ENCODE peak calls at places on chromosomes 12 and 14, in four cellular contexts. Q is HepG2, J is GM12878, K is K562. G is an unnamed sample.

GRCh38 chr12:6200266-6201198 is at the start of gene CD9:
- DNase-seq in Q (no peak), J (no peak), K (peak), G (peak)

GRCh38 chr12:4720637-4720995 is 416 bp downstream of the GALNT8 start:
- DNase-seq in Q (no peak), J (no peak), K (no peak), G (no peak)

GRCh38 chr12:117119592-117120198 is 20.5 kb upstream of the TESC start:
- DNase-seq in Q (peak), J (no peak), K (peak), G (peak)

GRCh38 chr14:84262932-84263331 is 1267.0 kb upstream of the FLRT2 start:
- DNase-seq in Q (no peak), J (no peak), K (no peak), G (no peak)

GRCh38 chr14:37559386-37559785 is 35.7 kb downstream of the FOXA1 start:
- DNase-seq in Q (no peak), J (no peak), K (no peak), G (no peak)

GRCh38 chr12:53805067-53805466 is 53.3 kb upstream of the CISTR start:
- DNase-seq in Q (no peak), J (no peak), K (no peak), G (no peak)

GRCh38 chr14:34059925-34060746 is 109.3 kb upstream of the EGLN3 start:
- DNase-seq in Q (peak), J (no peak), K (peak), G (peak)

GRCh38 chr14:92456215-92457017 is 57.2 kb upstream of the RIN3 start:
- DNase-seq in Q (peak), J (no peak), K (peak), G (peak)

GRCh38 chr12:93729934-93730333 is 52.8 kb downstream of the CRADD start:
- DNase-seq in Q (no peak), J (no peak), K (no peak), G (no peak)

GRCh38 chr14:39841088-39841487 is 408.9 kb upstream of the FBXO33 start:
- DNase-seq in Q (no peak), J (no peak), K (no peak), G (no peak)

GRCh38 chr14:55449116-55449515 is 8.7 kb upstream of the TBPL2 start:
- DNase-seq in Q (no peak), J (no peak), K (no peak), G (no peak)

GRCh38 chr14:92532490-92533163 is 19.0 kb downstream of the RIN3 start:
- DNase-seq in Q (no peak), J (no peak), K (no peak), G (no peak)

GRCh38 chr14:102891556-102891955 is 30.9 kb upstream of the AMN start:
- DNase-seq in Q (no peak), J (no peak), K (no peak), G (no peak)

GRCh38 chr14:101705733-101706508 is 55.6 kb upstream of the PPP2R5C start:
- DNase-seq in Q (no peak), J (no peak), K (no peak), G (peak)

GRCh38 chr12:121060149-121061001 is 21.3 kb upstream of the OASL start:
- DNase-seq in Q (peak), J (peak), K (peak), G (peak)

GRCh38 chr12:116370886-116371580 is 93.5 kb upstream of the MED13L start:
- DNase-seq in Q (no peak), J (no peak), K (no peak), G (no peak)

GRCh38 chr12:130097342-130097741 is 64.9 kb upstream of the FZD10 start:
- DNase-seq in Q (no peak), J (no peak), K (no peak), G (no peak)

GRCh38 chr12:47590771-47591368 is 115.0 kb downstream of the RPAP3 start:
- DNase-seq in Q (no peak), J (no peak), K (no peak), G (no peak)

GRCh38 chr14:75294649-75295033 is 16.0 kb downstream of the FOS start:
- DNase-seq in Q (no peak), J (no peak), K (no peak), G (peak)

GRCh38 chr12:106136263-106136662 is 2.5 kb downstream of the NUAK1 start:
- DNase-seq in Q (peak), J (no peak), K (peak), G (peak)

GRCh38 chr14:103638594-103638993 is 9.6 kb downstream of the KLC1 start:
- DNase-seq in Q (no peak), J (no peak), K (no peak), G (no peak)

GRCh38 chr14:65864549-65864948 is 452.0 kb downstream of the FUT8 start:
- DNase-seq in Q (no peak), J (no peak), K (no peak), G (no peak)

GRCh38 chr14:57139173-57139572 is 129.5 kb downstream of the EXOC5 start:
- DNase-seq in Q (no peak), J (no peak), K (no peak), G (no peak)

GRCh38 chr12:88650715-88651114 is 70.4 kb upstream of the KITLG start:
- DNase-seq in Q (no peak), J (no peak), K (no peak), G (no peak)

GRCh38 chr14:72610831-72611200 is 283.1 kb downstream of the DPF3 start:
- DNase-seq in Q (no peak), J (no peak), K (no peak), G (no peak)

GRCh38 chr12:5204831-5205230 is 161.2 kb downstream of the KCNA5 start:
- DNase-seq in Q (no peak), J (no peak), K (no peak), G (no peak)

GRCh38 chr12:40063424-40063823 is 42.5 kb downstream of the SLC2A13 start:
- DNase-seq in Q (no peak), J (no peak), K (no peak), G (no peak)

GRCh38 chr12:25020621-25021243 is 71.8 kb upstream of the BCAT1 start:
- DNase-seq in Q (no peak), J (peak), K (no peak), G (no peak)

GRCh38 chr12:9718968-9719367 is 13.9 kb downstream of the CLECL1 start:
- DNase-seq in Q (peak), J (no peak), K (no peak), G (no peak)

GRCh38 chr12:108856428-108857157 is 790 bp downstream of the SSH1 start:
- DNase-seq in Q (peak), J (no peak), K (peak), G (peak)

GRCh38 chr14:61573321-61573720 is 122.0 kb upstream of the HIF1A start:
- DNase-seq in Q (no peak), J (no peak), K (no peak), G (no peak)

GRCh38 chr12:114697246-114697716 is 13.3 kb upstream of the TBX3 start:
- DNase-seq in Q (no peak), J (no peak), K (no peak), G (no peak)

GRCh38 chr14:98924046-98924445 is 348.0 kb downstream of the BCL11B start:
- DNase-seq in Q (no peak), J (no peak), K (no peak), G (no peak)

GRCh38 chr12:18689781-18690180 is 48.0 kb downstream of the PLCZ1 start:
- DNase-seq in Q (no peak), J (no peak), K (no peak), G (no peak)

GRCh38 chr12:18690653-18691052 is 47.2 kb downstream of the PLCZ1 start:
- DNase-seq in Q (no peak), J (no peak), K (peak), G (no peak)
- TF ChIP-seq ATF3 in Q (no peak), J (no peak), K (peak), G (no peak)

DNA sequence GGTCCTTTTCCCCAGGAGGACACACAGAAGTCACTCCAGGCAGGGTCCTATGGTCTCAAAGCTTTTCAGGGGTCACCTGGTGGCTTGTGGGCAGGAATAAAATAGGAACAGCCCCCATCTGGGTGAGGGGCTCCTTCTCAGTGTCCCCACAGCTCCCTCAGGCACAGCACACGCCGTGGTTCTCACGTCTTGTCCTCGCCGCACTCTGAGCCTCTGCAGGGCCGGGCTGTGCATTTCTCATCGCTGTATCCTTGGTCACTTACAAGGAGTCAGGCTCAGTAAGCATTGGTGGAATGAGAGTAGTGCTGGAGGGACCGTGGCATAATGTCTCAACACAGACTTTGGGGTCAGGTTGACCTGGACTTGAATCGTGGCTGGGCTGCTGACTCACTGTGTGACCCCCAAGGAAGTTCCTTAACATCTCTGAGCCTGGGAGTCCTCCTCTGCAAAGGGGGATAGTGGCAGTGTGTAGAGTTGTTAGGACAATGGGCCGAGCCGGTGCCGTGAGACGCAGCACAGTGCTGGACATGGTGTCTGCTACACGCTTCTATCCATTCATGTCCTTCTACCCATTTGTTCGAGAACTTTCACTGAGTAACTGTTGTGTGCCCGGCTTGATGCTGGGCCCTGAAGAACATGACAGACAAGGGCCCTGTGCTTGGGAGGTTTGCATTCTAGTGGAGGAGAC is 13.3 kb downstream of the VASH1 start:
- DNase-seq in Q (no peak), J (no peak), K (no peak), G (no peak)
- TF ChIP-seq CBFB in Q (no peak), J (no peak), K (no peak), G (no peak)

DNA sequence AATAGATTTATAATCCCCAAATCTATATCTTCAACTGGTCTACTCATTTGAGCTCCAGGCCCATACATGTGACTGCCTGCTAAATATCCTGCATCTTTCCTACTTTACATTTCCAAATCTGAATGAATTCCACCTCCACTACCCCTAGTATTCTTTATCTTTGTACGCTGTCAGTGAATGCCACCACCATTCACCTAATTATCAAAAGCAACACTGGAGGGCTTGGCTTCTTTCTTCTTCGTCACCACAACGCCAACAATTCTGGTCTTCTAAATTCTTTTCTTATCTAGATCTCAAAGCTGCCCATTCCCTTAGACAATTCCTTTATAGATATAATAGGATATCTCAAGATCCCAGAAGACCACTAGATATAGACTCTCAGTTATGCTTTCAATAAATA is 47.1 kb upstream of the ADAMTS20 start:
- DNase-seq in Q (no peak), J (no peak), K (no peak), G (no peak)
- TF ChIP-seq NR2C2 in Q (no peak), J (no peak), K (no peak), G (no peak)

GRCh38 chr12:56079729-56080555 is at the start of gene ERBB3:
- DNase-seq in Q (peak), J (no peak), K (peak), G (peak)

GRCh38 chr12:56080556-56081138 is 682 bp downstream of the ERBB3 start:
- DNase-seq in Q (peak), J (no peak), K (peak), G (peak)

GRCh38 chr12:56082382-56082781 is 2.4 kb downstream of the ERBB3 start:
- DNase-seq in Q (no peak), J (no peak), K (peak), G (no peak)

GRCh38 chr12:56082967-56083366 is 3.0 kb downstream of the ERBB3 start:
- DNase-seq in Q (peak), J (no peak), K (no peak), G (no peak)

GRCh38 chr12:56081393-56082347 is 1.7 kb downstream of the ERBB3 start:
- DNase-seq in Q (peak), J (no peak), K (no peak), G (peak)
- TF ChIP-seq ATF3 in Q (peak), J (no peak), K (no peak), G (no peak)

G was measured in WTC11.